ENCODE peak calls at places on chromosomes 1 and 21, in seven cellular contexts. One of them, this sample, is unnamed.

GRCh38 chr1:51101976-51102375 is at the start of gene C1orf185:
- DNase-seq in NCI-H2171 treated with DMSO at 0.1 percent for 48 hours: peak
- DNase-seq in activated T-cell treated with anti-CD3 and anti-CD28 coated beads for 4 hours: no peak
- DNase-seq in fibroblast of the aortic adventitia: no peak
- DNase-seq in GM23248: no peak
- DNase-seq in pons: no peak
- DNase-seq in stimulated activated CD8-positive, alpha-beta memory T cell treated with anti-CD3 and anti-CD28 coated beads, Interleukin-7, amount 100 ng/mL, for 1 hour: no peak
- DNase-seq in this sample: peak

GRCh38 chr1:10401281-10401680 is 2.4 kb downstream of the PGD start:
- DNase-seq in pons: no peak
- DNase-seq in stimulated activated CD8-positive, alpha-beta memory T cell treated with anti-CD3 and anti-CD28 coated beads, Interleukin-7, amount 100 ng/mL, for 1 hour: no peak
- DNase-seq in fibroblast of the aortic adventitia: peak
- DNase-seq in activated T-cell treated with anti-CD3 and anti-CD28 coated beads for 4 hours: no peak
- DNase-seq in NCI-H2171 treated with DMSO at 0.1 percent for 48 hours: no peak
- DNase-seq in GM23248: peak
- DNase-seq in this sample: no peak

GRCh38 chr1:167136191-167136614 is 42.3 kb downstream of the STYXL2 start:
- DNase-seq in fibroblast of the aortic adventitia: no peak
- DNase-seq in GM23248: peak
- DNase-seq in stimulated activated CD8-positive, alpha-beta memory T cell treated with anti-CD3 and anti-CD28 coated beads, Interleukin-7, amount 100 ng/mL, for 1 hour: no peak
- DNase-seq in pons: no peak
- DNase-seq in NCI-H2171 treated with DMSO at 0.1 percent for 48 hours: no peak
- DNase-seq in activated T-cell treated with anti-CD3 and anti-CD28 coated beads for 4 hours: no peak
- DNase-seq in this sample: no peak

GRCh38 chr1:93559045-93559444 is 111.1 kb downstream of the FNBP1L start:
- DNase-seq in GM23248: no peak
- DNase-seq in stimulated activated CD8-positive, alpha-beta memory T cell treated with anti-CD3 and anti-CD28 coated beads, Interleukin-7, amount 100 ng/mL, for 1 hour: no peak
- DNase-seq in pons: no peak
- DNase-seq in NCI-H2171 treated with DMSO at 0.1 percent for 48 hours: no peak
- DNase-seq in activated T-cell treated with anti-CD3 and anti-CD28 coated beads for 4 hours: no peak
- DNase-seq in fibroblast of the aortic adventitia: no peak
- DNase-seq in this sample: no peak

GRCh38 chr1:115781343-115781742 is 12.8 kb upstream of the CASQ2 start:
- DNase-seq in pons: no peak
- DNase-seq in NCI-H2171 treated with DMSO at 0.1 percent for 48 hours: no peak
- DNase-seq in fibroblast of the aortic adventitia: peak
- DNase-seq in GM23248: peak
- DNase-seq in activated T-cell treated with anti-CD3 and anti-CD28 coated beads for 4 hours: no peak
- DNase-seq in stimulated activated CD8-positive, alpha-beta memory T cell treated with anti-CD3 and anti-CD28 coated beads, Interleukin-7, amount 100 ng/mL, for 1 hour: no peak
- DNase-seq in this sample: peak

GRCh38 chr21:36325373-36326010 is 5.5 kb downstream of the MORC3 start:
- DNase-seq in fibroblast of the aortic adventitia: peak
- DNase-seq in NCI-H2171 treated with DMSO at 0.1 percent for 48 hours: no peak
- DNase-seq in activated T-cell treated with anti-CD3 and anti-CD28 coated beads for 4 hours: no peak
- DNase-seq in pons: no peak
- DNase-seq in stimulated activated CD8-positive, alpha-beta memory T cell treated with anti-CD3 and anti-CD28 coated beads, Interleukin-7, amount 100 ng/mL, for 1 hour: no peak
- DNase-seq in GM23248: peak
- DNase-seq in this sample: no peak

GRCh38 chr1:145716641-145717061 is 2.6 kb upstream of the CD160 start:
- DNase-seq in GM23248: peak
- DNase-seq in activated T-cell treated with anti-CD3 and anti-CD28 coated beads for 4 hours: no peak
- DNase-seq in pons: no peak
- DNase-seq in NCI-H2171 treated with DMSO at 0.1 percent for 48 hours: no peak
- DNase-seq in fibroblast of the aortic adventitia: no peak
- DNase-seq in stimulated activated CD8-positive, alpha-beta memory T cell treated with anti-CD3 and anti-CD28 coated beads, Interleukin-7, amount 100 ng/mL, for 1 hour: no peak
- DNase-seq in this sample: no peak

GRCh38 chr1:166032163-166032562 is 134.6 kb downstream of the FAM78B start:
- DNase-seq in NCI-H2171 treated with DMSO at 0.1 percent for 48 hours: no peak
- DNase-seq in stimulated activated CD8-positive, alpha-beta memory T cell treated with anti-CD3 and anti-CD28 coated beads, Interleukin-7, amount 100 ng/mL, for 1 hour: no peak
- DNase-seq in activated T-cell treated with anti-CD3 and anti-CD28 coated beads for 4 hours: no peak
- DNase-seq in pons: no peak
- DNase-seq in fibroblast of the aortic adventitia: no peak
- DNase-seq in GM23248: no peak
- DNase-seq in this sample: no peak

GRCh38 chr1:173224280-173224886 is 17.3 kb upstream of the TNFSF4 start:
- DNase-seq in stimulated activated CD8-positive, alpha-beta memory T cell treated with anti-CD3 and anti-CD28 coated beads, Interleukin-7, amount 100 ng/mL, for 1 hour: no peak
- DNase-seq in fibroblast of the aortic adventitia: no peak
- DNase-seq in NCI-H2171 treated with DMSO at 0.1 percent for 48 hours: no peak
- DNase-seq in activated T-cell treated with anti-CD3 and anti-CD28 coated beads for 4 hours: no peak
- DNase-seq in GM23248: peak
- DNase-seq in pons: no peak
- DNase-seq in this sample: peak

GRCh38 chr1:209249785-209250441 is 333.6 kb upstream of the CAMK1G start:
- DNase-seq in stimulated activated CD8-positive, alpha-beta memory T cell treated with anti-CD3 and anti-CD28 coated beads, Interleukin-7, amount 100 ng/mL, for 1 hour: no peak
- DNase-seq in fibroblast of the aortic adventitia: no peak
- DNase-seq in GM23248: no peak
- DNase-seq in activated T-cell treated with anti-CD3 and anti-CD28 coated beads for 4 hours: no peak
- DNase-seq in pons: no peak
- DNase-seq in NCI-H2171 treated with DMSO at 0.1 percent for 48 hours: peak
- DNase-seq in this sample: no peak

GRCh38 chr1:157099633-157100009 is at the start of gene ETV3L:
- DNase-seq in fibroblast of the aortic adventitia: no peak
- DNase-seq in stimulated activated CD8-positive, alpha-beta memory T cell treated with anti-CD3 and anti-CD28 coated beads, Interleukin-7, amount 100 ng/mL, for 1 hour: no peak
- DNase-seq in pons: no peak
- DNase-seq in GM23248: no peak
- DNase-seq in NCI-H2171 treated with DMSO at 0.1 percent for 48 hours: no peak
- DNase-seq in activated T-cell treated with anti-CD3 and anti-CD28 coated beads for 4 hours: no peak
- DNase-seq in this sample: no peak

GRCh38 chr1:110339427-110340206 is 440 bp downstream of the RBM15 start:
- DNase-seq in fibroblast of the aortic adventitia: peak
- DNase-seq in pons: no peak
- DNase-seq in stimulated activated CD8-positive, alpha-beta memory T cell treated with anti-CD3 and anti-CD28 coated beads, Interleukin-7, amount 100 ng/mL, for 1 hour: no peak
- DNase-seq in activated T-cell treated with anti-CD3 and anti-CD28 coated beads for 4 hours: peak
- DNase-seq in GM23248: peak
- DNase-seq in NCI-H2171 treated with DMSO at 0.1 percent for 48 hours: peak
- DNase-seq in this sample: peak

GRCh38 chr1:89894210-89894668 is 73.4 kb downstream of the LRRC8D start:
- DNase-seq in activated T-cell treated with anti-CD3 and anti-CD28 coated beads for 4 hours: no peak
- DNase-seq in pons: no peak
- DNase-seq in stimulated activated CD8-positive, alpha-beta memory T cell treated with anti-CD3 and anti-CD28 coated beads, Interleukin-7, amount 100 ng/mL, for 1 hour: no peak
- DNase-seq in fibroblast of the aortic adventitia: peak
- DNase-seq in GM23248: peak
- DNase-seq in NCI-H2171 treated with DMSO at 0.1 percent for 48 hours: no peak
- DNase-seq in this sample: peak

GRCh38 chr1:84433253-84434080 is 35.2 kb downstream of the DNASE2B start:
- DNase-seq in pons: peak
- DNase-seq in fibroblast of the aortic adventitia: peak
- DNase-seq in stimulated activated CD8-positive, alpha-beta memory T cell treated with anti-CD3 and anti-CD28 coated beads, Interleukin-7, amount 100 ng/mL, for 1 hour: peak
- DNase-seq in GM23248: peak
- DNase-seq in NCI-H2171 treated with DMSO at 0.1 percent for 48 hours: peak
- DNase-seq in activated T-cell treated with anti-CD3 and anti-CD28 coated beads for 4 hours: peak
- DNase-seq in this sample: peak

GRCh38 chr21:45592208-45592619 is 50.0 kb upstream of the SLC19A1 start:
- DNase-seq in fibroblast of the aortic adventitia: peak
- DNase-seq in GM23248: no peak
- DNase-seq in NCI-H2171 treated with DMSO at 0.1 percent for 48 hours: no peak
- DNase-seq in pons: no peak
- DNase-seq in stimulated activated CD8-positive, alpha-beta memory T cell treated with anti-CD3 and anti-CD28 coated beads, Interleukin-7, amount 100 ng/mL, for 1 hour: peak
- DNase-seq in activated T-cell treated with anti-CD3 and anti-CD28 coated beads for 4 hours: peak
- DNase-seq in this sample: peak

GRCh38 chr1:24149854-24150227 is 6.9 kb upstream of the IL22RA1 start:
- DNase-seq in NCI-H2171 treated with DMSO at 0.1 percent for 48 hours: no peak
- DNase-seq in GM23248: peak
- DNase-seq in stimulated activated CD8-positive, alpha-beta memory T cell treated with anti-CD3 and anti-CD28 coated beads, Interleukin-7, amount 100 ng/mL, for 1 hour: peak
- DNase-seq in fibroblast of the aortic adventitia: peak
- DNase-seq in pons: no peak
- DNase-seq in activated T-cell treated with anti-CD3 and anti-CD28 coated beads for 4 hours: peak
- DNase-seq in this sample: peak

GRCh38 chr1:248857749-248858095 is 1.2 kb downstream of the ZNF692 start:
- DNase-seq in NCI-H2171 treated with DMSO at 0.1 percent for 48 hours: no peak
- DNase-seq in pons: no peak
- DNase-seq in GM23248: no peak
- DNase-seq in fibroblast of the aortic adventitia: no peak
- DNase-seq in stimulated activated CD8-positive, alpha-beta memory T cell treated with anti-CD3 and anti-CD28 coated beads, Interleukin-7, amount 100 ng/mL, for 1 hour: no peak
- DNase-seq in activated T-cell treated with anti-CD3 and anti-CD28 coated beads for 4 hours: no peak
- DNase-seq in this sample: no peak

GRCh38 chr1:109901508-109902145 is 9.0 kb upstream of the CSF1 start:
- DNase-seq in GM23248: no peak
- DNase-seq in activated T-cell treated with anti-CD3 and anti-CD28 coated beads for 4 hours: no peak
- DNase-seq in pons: no peak
- DNase-seq in NCI-H2171 treated with DMSO at 0.1 percent for 48 hours: no peak
- DNase-seq in stimulated activated CD8-positive, alpha-beta memory T cell treated with anti-CD3 and anti-CD28 coated beads, Interleukin-7, amount 100 ng/mL, for 1 hour: no peak
- DNase-seq in fibroblast of the aortic adventitia: no peak
- DNase-seq in this sample: peak

GRCh38 chr1:244054924-244055263 is 3.8 kb downstream of the ZBTB18 start:
- DNase-seq in stimulated activated CD8-positive, alpha-beta memory T cell treated with anti-CD3 and anti-CD28 coated beads, Interleukin-7, amount 100 ng/mL, for 1 hour: no peak
- DNase-seq in pons: no peak
- DNase-seq in NCI-H2171 treated with DMSO at 0.1 percent for 48 hours: no peak
- DNase-seq in fibroblast of the aortic adventitia: no peak
- DNase-seq in activated T-cell treated with anti-CD3 and anti-CD28 coated beads for 4 hours: no peak
- DNase-seq in GM23248: no peak
- DNase-seq in this sample: no peak

GRCh38 chr1:27360159-27361043 is 6.4 kb downstream of the MAP3K6 start:
- DNase-seq in fibroblast of the aortic adventitia: no peak
- DNase-seq in pons: no peak
- DNase-seq in GM23248: no peak
- DNase-seq in stimulated activated CD8-positive, alpha-beta memory T cell treated with anti-CD3 and anti-CD28 coated beads, Interleukin-7, amount 100 ng/mL, for 1 hour: no peak
- DNase-seq in activated T-cell treated with anti-CD3 and anti-CD28 coated beads for 4 hours: no peak
- DNase-seq in NCI-H2171 treated with DMSO at 0.1 percent for 48 hours: no peak
- DNase-seq in this sample: no peak

GRCh38 chr1:209585672-209586071 is 2.2 kb downstream of the CAMK1G start:
- DNase-seq in fibroblast of the aortic adventitia: peak
- DNase-seq in activated T-cell treated with anti-CD3 and anti-CD28 coated beads for 4 hours: no peak
- DNase-seq in GM23248: peak
- DNase-seq in pons: peak
- DNase-seq in NCI-H2171 treated with DMSO at 0.1 percent for 48 hours: peak
- DNase-seq in stimulated activated CD8-positive, alpha-beta memory T cell treated with anti-CD3 and anti-CD28 coated beads, Interleukin-7, amount 100 ng/mL, for 1 hour: no peak
- DNase-seq in this sample: peak

GRCh38 chr1:248858096-248858890 is 592 bp downstream of the ZNF692 start:
- DNase-seq in pons: peak
- DNase-seq in stimulated activated CD8-positive, alpha-beta memory T cell treated with anti-CD3 and anti-CD28 coated beads, Interleukin-7, amount 100 ng/mL, for 1 hour: no peak
- DNase-seq in GM23248: peak
- DNase-seq in activated T-cell treated with anti-CD3 and anti-CD28 coated beads for 4 hours: no peak
- DNase-seq in fibroblast of the aortic adventitia: peak
- DNase-seq in NCI-H2171 treated with DMSO at 0.1 percent for 48 hours: peak
- DNase-seq in this sample: peak

GRCh38 chr1:174165471-174166137 is 6.3 kb downstream of the RABGAP1L start:
- DNase-seq in pons: peak
- DNase-seq in activated T-cell treated with anti-CD3 and anti-CD28 coated beads for 4 hours: no peak
- DNase-seq in NCI-H2171 treated with DMSO at 0.1 percent for 48 hours: peak
- DNase-seq in GM23248: peak
- DNase-seq in fibroblast of the aortic adventitia: peak
- DNase-seq in stimulated activated CD8-positive, alpha-beta memory T cell treated with anti-CD3 and anti-CD28 coated beads, Interleukin-7, amount 100 ng/mL, for 1 hour: no peak
- DNase-seq in this sample: no peak

GRCh38 chr1:197892684-197893083 is 9.7 kb upstream of the C1orf53 start:
- DNase-seq in activated T-cell treated with anti-CD3 and anti-CD28 coated beads for 4 hours: no peak
- DNase-seq in stimulated activated CD8-positive, alpha-beta memory T cell treated with anti-CD3 and anti-CD28 coated beads, Interleukin-7, amount 100 ng/mL, for 1 hour: no peak
- DNase-seq in GM23248: no peak
- DNase-seq in NCI-H2171 treated with DMSO at 0.1 percent for 48 hours: no peak
- DNase-seq in fibroblast of the aortic adventitia: no peak
- DNase-seq in pons: no peak
- DNase-seq in this sample: no peak

GRCh38 chr1:180360333-180361075 is 130.4 kb downstream of the LHX4 start:
- DNase-seq in fibroblast of the aortic adventitia: peak
- DNase-seq in activated T-cell treated with anti-CD3 and anti-CD28 coated beads for 4 hours: no peak
- DNase-seq in NCI-H2171 treated with DMSO at 0.1 percent for 48 hours: no peak
- DNase-seq in pons: no peak
- DNase-seq in GM23248: peak
- DNase-seq in stimulated activated CD8-positive, alpha-beta memory T cell treated with anti-CD3 and anti-CD28 coated beads, Interleukin-7, amount 100 ng/mL, for 1 hour: no peak
- DNase-seq in this sample: no peak

GRCh38 chr1:2480986-2481364 is 4.9 kb downstream of the PLCH2 start:
- DNase-seq in pons: no peak
- DNase-seq in NCI-H2171 treated with DMSO at 0.1 percent for 48 hours: no peak
- DNase-seq in stimulated activated CD8-positive, alpha-beta memory T cell treated with anti-CD3 and anti-CD28 coated beads, Interleukin-7, amount 100 ng/mL, for 1 hour: no peak
- DNase-seq in GM23248: no peak
- DNase-seq in fibroblast of the aortic adventitia: no peak
- DNase-seq in activated T-cell treated with anti-CD3 and anti-CD28 coated beads for 4 hours: no peak
- DNase-seq in this sample: no peak

GRCh38 chr1:7641587-7642417 is 129.3 kb upstream of the VAMP3 start:
- DNase-seq in GM23248: no peak
- DNase-seq in stimulated activated CD8-positive, alpha-beta memory T cell treated with anti-CD3 and anti-CD28 coated beads, Interleukin-7, amount 100 ng/mL, for 1 hour: no peak
- DNase-seq in activated T-cell treated with anti-CD3 and anti-CD28 coated beads for 4 hours: no peak
- DNase-seq in NCI-H2171 treated with DMSO at 0.1 percent for 48 hours: no peak
- DNase-seq in pons: no peak
- DNase-seq in fibroblast of the aortic adventitia: no peak
- DNase-seq in this sample: peak

GRCh38 chr1:1536938-1537546 is 3.4 kb downstream of the TMEM240 start:
- DNase-seq in GM23248: no peak
- DNase-seq in fibroblast of the aortic adventitia: no peak
- DNase-seq in NCI-H2171 treated with DMSO at 0.1 percent for 48 hours: no peak
- DNase-seq in stimulated activated CD8-positive, alpha-beta memory T cell treated with anti-CD3 and anti-CD28 coated beads, Interleukin-7, amount 100 ng/mL, for 1 hour: no peak
- DNase-seq in activated T-cell treated with anti-CD3 and anti-CD28 coated beads for 4 hours: no peak
- DNase-seq in pons: no peak
- DNase-seq in this sample: peak

GRCh38 chr1:16019580-16020277 is 1.9 kb upstream of the HSPB7 start:
- DNase-seq in activated T-cell treated with anti-CD3 and anti-CD28 coated beads for 4 hours: no peak
- DNase-seq in GM23248: peak
- DNase-seq in stimulated activated CD8-positive, alpha-beta memory T cell treated with anti-CD3 and anti-CD28 coated beads, Interleukin-7, amount 100 ng/mL, for 1 hour: no peak
- DNase-seq in fibroblast of the aortic adventitia: no peak
- DNase-seq in pons: no peak
- DNase-seq in NCI-H2171 treated with DMSO at 0.1 percent for 48 hours: peak
- DNase-seq in this sample: peak

GRCh38 chr1:198798923-198799386 is 160.1 kb downstream of the PTPRC start:
- DNase-seq in stimulated activated CD8-positive, alpha-beta memory T cell treated with anti-CD3 and anti-CD28 coated beads, Interleukin-7, amount 100 ng/mL, for 1 hour: no peak
- DNase-seq in activated T-cell treated with anti-CD3 and anti-CD28 coated beads for 4 hours: no peak
- DNase-seq in fibroblast of the aortic adventitia: no peak
- DNase-seq in GM23248: no peak
- DNase-seq in NCI-H2171 treated with DMSO at 0.1 percent for 48 hours: no peak
- DNase-seq in pons: no peak
- DNase-seq in this sample: no peak

GRCh38 chr1:186042216-186042615 is 308.0 kb downstream of the HMCN1 start:
- DNase-seq in activated T-cell treated with anti-CD3 and anti-CD28 coated beads for 4 hours: no peak
- DNase-seq in GM23248: no peak
- DNase-seq in stimulated activated CD8-positive, alpha-beta memory T cell treated with anti-CD3 and anti-CD28 coated beads, Interleukin-7, amount 100 ng/mL, for 1 hour: no peak
- DNase-seq in fibroblast of the aortic adventitia: peak
- DNase-seq in NCI-H2171 treated with DMSO at 0.1 percent for 48 hours: no peak
- DNase-seq in pons: no peak
- DNase-seq in this sample: peak

GRCh38 chr1:79507770-79508169 is 501.2 kb upstream of the ADGRL4 start:
- DNase-seq in stimulated activated CD8-positive, alpha-beta memory T cell treated with anti-CD3 and anti-CD28 coated beads, Interleukin-7, amount 100 ng/mL, for 1 hour: no peak
- DNase-seq in GM23248: no peak
- DNase-seq in NCI-H2171 treated with DMSO at 0.1 percent for 48 hours: no peak
- DNase-seq in activated T-cell treated with anti-CD3 and anti-CD28 coated beads for 4 hours: no peak
- DNase-seq in pons: no peak
- DNase-seq in fibroblast of the aortic adventitia: no peak
- DNase-seq in this sample: peak

GRCh38 chr1:156259805-156260204 is 11.9 kb upstream of the PAQR6 start:
- DNase-seq in stimulated activated CD8-positive, alpha-beta memory T cell treated with anti-CD3 and anti-CD28 coated beads, Interleukin-7, amount 100 ng/mL, for 1 hour: no peak
- DNase-seq in fibroblast of the aortic adventitia: no peak
- DNase-seq in pons: peak
- DNase-seq in NCI-H2171 treated with DMSO at 0.1 percent for 48 hours: no peak
- DNase-seq in activated T-cell treated with anti-CD3 and anti-CD28 coated beads for 4 hours: no peak
- DNase-seq in GM23248: no peak
- DNase-seq in this sample: no peak

GRCh38 chr1:75707191-75707590 is 17.3 kb upstream of the ACADM start:
- DNase-seq in stimulated activated CD8-positive, alpha-beta memory T cell treated with anti-CD3 and anti-CD28 coated beads, Interleukin-7, amount 100 ng/mL, for 1 hour: no peak
- DNase-seq in pons: no peak
- DNase-seq in NCI-H2171 treated with DMSO at 0.1 percent for 48 hours: no peak
- DNase-seq in fibroblast of the aortic adventitia: no peak
- DNase-seq in GM23248: no peak
- DNase-seq in activated T-cell treated with anti-CD3 and anti-CD28 coated beads for 4 hours: no peak
- DNase-seq in this sample: no peak